ENCODE peak calls at places on chromosomes 12 and 14, in eight cellular contexts. C, E, S, K, A, X, O and J are unnamed samples.
A peak's percentile ranks its signal among the peaks of the same experiment; 100 is the strongest.

GRCh38 chr14:24110060-24110459 is 4.5 kb upstream of the DCAF11 start:
- DNase-seq in E (no peak), S (no peak), A (no peak), K (no peak), C (no peak), O (no peak), X (no peak), J (no peak)

GRCh38 chr14:61385002-61385685 is 63.8 kb downstream of the PRKCH start:
- DNase-seq in O (no peak), X (no peak), A (no peak), K (no peak), C (no peak), E (no peak), S (no peak), J (no peak)

GRCh38 chr14:104011824-104012517 is 69.6 kb upstream of the RD3L start:
- DNase-seq in K (no peak), S (no peak), O (no peak), C (no peak), E (no peak), X (no peak), A (no peak), J (no peak)

GRCh38 chr12:45268672-45269406 is 52.9 kb downstream of the ANO6 start:
- DNase-seq in E (peak; percentile 58), A (peak; percentile 31), S (peak; percentile 95), K (peak; percentile 94), C (peak; percentile 96), X (no peak), O (peak; percentile 56), J (peak; percentile 61)

GRCh38 chr12:109571773-109572505 is 1.4 kb downstream of the MMAB start:
- DNase-seq in E (no peak), X (no peak), A (no peak), C (no peak), O (no peak), S (no peak), K (no peak), J (no peak)

GRCh38 chr12:4243098-4243795 is 30.3 kb upstream of the CCND2 start:
- DNase-seq in X (no peak), E (no peak), K (no peak), A (no peak), O (no peak), C (no peak), S (no peak), J (no peak)

GRCh38 chr14:43204816-43205215 is 1302.3 kb downstream of the FSCB start:
- DNase-seq in O (no peak), E (no peak), X (no peak), K (peak; percentile 29), S (no peak), A (no peak), C (no peak), J (no peak)

GRCh38 chr12:79415296-79415695 is 275.5 kb downstream of the PAWR start:
- DNase-seq in X (no peak), S (no peak), K (no peak), A (no peak), E (no peak), O (no peak), C (no peak), J (no peak)

GRCh38 chr12:58097741-58098140 is 156.4 kb downstream of the ATP23 start:
- DNase-seq in K (no peak), O (no peak), A (no peak), C (no peak), X (no peak), E (no peak), S (no peak), J (no peak)

GRCh38 chr12:47868552-47869031 is 36.2 kb downstream of the VDR start:
- DNase-seq in E (no peak), S (no peak), K (no peak), A (no peak), O (no peak), X (no peak), C (no peak), J (no peak)

GRCh38 chr14:20332386-20332945 is 613 bp downstream of the CCNB1IP1 start:
- DNase-seq in O (no peak), K (peak; percentile 21), C (no peak), S (no peak), X (no peak), E (peak; percentile 21), A (no peak), J (no peak)

GRCh38 chr14:67525389-67525788 is 7.7 kb upstream of the PLEKHH1 start:
- DNase-seq in K (no peak), C (no peak), O (no peak), X (no peak), S (no peak), E (no peak), A (no peak), J (no peak)

GRCh38 chr12:2294651-2295475 is 242.1 kb downstream of the CACNA1C start:
- DNase-seq in K (peak; percentile 44), E (no peak), C (no peak), O (no peak), X (no peak), A (no peak), S (no peak), J (no peak)

GRCh38 chr12:52907092-52907810 is 2.4 kb upstream of the KRT8 start:
- DNase-seq in O (no peak), X (no peak), C (peak; percentile 77), A (no peak), E (peak; percentile 70), S (no peak), K (peak; percentile 62), J (peak; percentile 95)

GRCh38 chr12:81598205-81598604 is 160.9 kb downstream of the PPFIA2 start:
- DNase-seq in O (no peak), C (no peak), K (no peak), S (no peak), A (no peak), X (no peak), E (peak; percentile 7), J (no peak)

GRCh38 chr12:94798107-94798506 is 147.8 kb upstream of the TMCC3 start:
- DNase-seq in A (no peak), O (no peak), X (no peak), K (no peak), S (no peak), C (no peak), E (no peak), J (no peak)

GRCh38 chr12:75890141-75890540 is 141.4 kb downstream of the PHLDA1 start:
- DNase-seq in C (no peak), O (no peak), X (no peak), K (no peak), E (no peak), A (no peak), S (no peak), J (no peak)

GRCh38 chr12:80044694-80045046 is 54.7 kb upstream of the OTOGL start:
- DNase-seq in S (no peak), C (no peak), E (no peak), O (peak; percentile 12), X (no peak), K (peak; percentile 78), A (no peak), J (no peak)

GRCh38 chr12:126510630-126511029 is 1445.4 kb downstream of the AACS start:
- DNase-seq in E (no peak), S (no peak), K (no peak), A (no peak), O (no peak), X (no peak), C (no peak), J (no peak)
- H3K4me3 ChIP-seq in E (no peak overlapping the region), S (no peak overlapping the region), K (no peak overlapping the region), A (no peak overlapping the region), O (no peak overlapping the region), X (no peak overlapping the region), C (no peak overlapping the region), J (no peak overlapping the region)

DNA sequence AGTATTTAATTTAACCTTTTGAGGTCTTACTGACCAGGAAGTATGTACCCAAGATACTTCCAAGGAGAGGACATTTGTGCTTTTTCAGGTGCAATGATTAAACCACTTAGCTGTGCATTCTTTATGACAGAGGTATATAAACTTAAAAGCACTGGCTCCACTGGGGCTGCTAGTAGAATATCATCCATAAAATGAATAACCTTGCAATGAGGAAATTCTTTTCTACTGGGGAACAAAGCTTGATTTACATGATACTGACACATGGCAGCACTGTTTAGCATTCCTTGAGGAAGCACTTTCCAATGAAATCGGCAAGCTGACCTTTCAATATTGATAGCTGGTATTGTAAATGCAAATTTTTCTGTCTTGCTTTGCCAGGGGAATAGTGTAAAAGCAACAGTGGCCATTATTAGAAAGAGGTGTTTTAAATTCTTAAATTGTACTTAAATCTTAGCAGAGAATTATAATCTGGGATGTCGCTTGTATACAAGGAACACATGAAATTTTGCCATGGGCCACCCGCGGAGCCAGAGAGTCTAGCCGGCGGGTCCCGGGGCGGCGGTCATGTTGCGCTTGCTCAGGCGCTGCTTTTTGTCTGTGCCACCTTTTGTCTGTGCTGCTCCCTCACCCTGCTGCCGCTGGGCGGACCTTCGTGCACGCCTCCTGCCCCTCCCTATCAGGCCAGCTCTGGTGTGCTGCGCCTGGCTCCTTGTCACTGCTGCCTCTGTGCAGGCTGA is 20.9 kb upstream of the BLTP3B start:
- DNase-seq in A (peak; percentile 50), C (peak; percentile 91), E (peak; percentile 90), X (peak; percentile 10), S (peak; percentile 90), K (peak; percentile 51), O (peak; percentile 64), J (peak; percentile 81)
- H3K4me3 ChIP-seq in A (peak overlapping the region; percentile 28), C (peak overlapping the region; percentile 59), E (peak overlapping the region; percentile 29), X (peak overlapping the region; percentile 52), S (no peak overlapping the region), K (peak overlapping the region; percentile 10), O (peak overlapping the region; percentile 8), J (peak overlapping the region; percentile 55)

GRCh38 chr14:21537088-21537424 is 10.9 kb upstream of the SALL2 start:
- DNase-seq in A (no peak), O (no peak), S (no peak), C (no peak), E (no peak), K (no peak), X (no peak), J (no peak)
- H3K4me3 ChIP-seq in A (peak overlapping the region; percentile 42), O (no peak overlapping the region), S (no peak overlapping the region), C (no peak overlapping the region), E (peak overlapping the region; percentile 45), K (peak overlapping the region; percentile 19), X (peak overlapping the region; percentile 62), J (peak overlapping the region; percentile 47)

GRCh38 chr12:51323966-51324895 is at the start of gene BIN2:
- DNase-seq in A (no peak), K (no peak), S (peak; percentile 80), O (no peak), E (no peak), X (no peak), C (no peak), J (no peak)
- H3K4me3 ChIP-seq in A (peak within 1 kb of the TSS; percentile 26), K (no peak within 1 kb of the TSS), S (no peak within 1 kb of the TSS), O (no peak within 1 kb of the TSS), E (no peak within 1 kb of the TSS), X (peak within 1 kb of the TSS; percentile 59), C (no peak within 1 kb of the TSS), J (peak within 1 kb of the TSS; percentile 24)

GRCh38 chr12:15629108-15629507 is 160.1 kb downstream of the EPS8 start:
- DNase-seq in C (no peak), X (no peak), S (peak; percentile 77), E (no peak), O (peak; percentile 94), A (no peak), K (peak; percentile 99), J (peak; percentile 39)
- H3K4me3 ChIP-seq in C (no peak overlapping the region), X (no peak overlapping the region), S (no peak overlapping the region), E (no peak overlapping the region), O (no peak overlapping the region), A (no peak overlapping the region), K (no peak overlapping the region), J (no peak overlapping the region)

GRCh38 chr12:49368240-49368600 is 958 bp downstream of the SPATS2 start:
- DNase-seq in S (no peak), E (no peak), X (no peak), K (no peak), O (no peak), C (no peak), A (no peak), J (no peak)
- H3K4me3 ChIP-seq in S (peak overlapping the region; percentile 99), E (peak overlapping the region; percentile 79), X (peak overlapping the region; percentile 77), K (peak overlapping the region; percentile 61), O (peak overlapping the region; percentile 65), C (peak overlapping the region; percentile 96), A (peak overlapping the region; percentile 80), J (peak overlapping the region; percentile 84)